ENCODE peak calls at places on chromosomes 12 and 14, in seven cellular contexts. Z is body of pancreas; T is esophagus muscularis mucosa; Q is brain microvascular endothelial cell; M is SIG-M5; J is naive thymus-derived CD8-positive, alpha-beta T cell; U is nucleus accumbens. R is an unnamed sample.

GRCh38 chr12:124545508-124546418 is 21.6 kb downstream of the NCOR2 start:
- DNase-seq in Z (no peak), T (no peak), Q (peak), M (no peak), J (no peak), U (no peak), R (no peak)

GRCh38 chr14:73759183-73759713 is 45.1 kb upstream of the PNMA1 start:
- DNase-seq in Z (peak), T (no peak), Q (no peak), M (no peak), J (peak), U (peak), R (peak)

GRCh38 chr14:72478397-72479025 is 415.4 kb downstream of the DPF3 start:
- DNase-seq in Z (no peak), T (no peak), Q (no peak), M (no peak), J (no peak), U (no peak), R (no peak)

GRCh38 chr12:130357241-130357640 is 19.6 kb downstream of the PIWIL1 start:
- DNase-seq in Z (no peak), T (no peak), Q (no peak), M (no peak), J (no peak), U (no peak), R (no peak)

GRCh38 chr14:88995437-88996198 is 171.2 kb downstream of the TTC8 start:
- DNase-seq in Z (no peak), T (no peak), Q (no peak), M (no peak), J (no peak), U (no peak), R (no peak)

GRCh38 chr12:32586390-32586789 is 92.7 kb upstream of the DNM1L start:
- DNase-seq in Z (no peak), T (no peak), Q (peak), M (no peak), J (no peak), U (peak), R (no peak)

GRCh38 chr14:89029961-89030694 is 205.7 kb downstream of the TTC8 start:
- DNase-seq in Z (no peak), T (peak), Q (no peak), M (no peak), J (no peak), U (no peak), R (no peak)

GRCh38 chr12:130457215-130457614 is 119.5 kb downstream of the PIWIL1 start:
- DNase-seq in Z (no peak), T (no peak), Q (no peak), M (no peak), J (no peak), U (no peak), R (no peak)

GRCh38 chr14:57209561-57209960 is 59.1 kb downstream of the EXOC5 start:
- DNase-seq in Z (no peak), T (no peak), Q (no peak), M (no peak), J (no peak), U (no peak), R (no peak)